ENCODE peak calls at places on chromosomes 11 and 22, in five cellular contexts. L is T1000; S is HS-5; B is endothelial cell; M is central memory CD4-positive, alpha-beta T cell. R is an unnamed sample.
A peak's percentile ranks its signal among the peaks of the same experiment; 100 is the strongest.

GRCh38 chr11:110196241-110196754 is 100.1 kb downstream of the RDX start:
- DNase-seq in L (no peak), S (peak; percentile 84), B (no peak), M (no peak), R (no peak)

GRCh38 chr11:68460741-68461283 is at the start of gene PPP6R3:
- DNase-seq in L (no peak), S (no peak), B (no peak), M (peak; percentile 3), R (no peak)

GRCh38 chr11:26158251-26158650 is 173.7 kb upstream of the ANO3 start:
- DNase-seq in L (no peak), S (no peak), B (no peak), M (no peak), R (no peak)

GRCh38 chr22:24330636-24331035 is 60.0 kb downstream of the SPECC1L start:
- DNase-seq in L (no peak), S (no peak), B (no peak), M (no peak), R (peak; percentile 32)

GRCh38 chr11:68825603-68826002 is 16.1 kb downstream of the CPT1A start:
- DNase-seq in L (no peak), S (no peak), B (no peak), M (peak; percentile 41), R (no peak)

GRCh38 chr11:1202776-1203504 is 19.9 kb upstream of the MUC5B start:
- DNase-seq in L (no peak), S (no peak), B (peak; percentile 85), M (peak; percentile 41), R (peak; percentile 63)

GRCh38 chr22:29780781-29781676 is 13.9 kb downstream of the UQCR10 start:
- DNase-seq in L (peak; percentile 52), S (peak; percentile 89), B (no peak), M (no peak), R (no peak)

GRCh38 chr22:49142281-49142680 is 685.4 kb downstream of the BRD1 start:
- DNase-seq in L (no peak), S (no peak), B (no peak), M (no peak), R (no peak)

GRCh38 chr11:100805509-100806199 is 118.6 kb downstream of the ARHGAP42 start:
- DNase-seq in L (no peak), S (peak; percentile 48), B (no peak), M (no peak), R (no peak)

R was measured in BE2C.